ENCODE peak calls at places on chromosomes 3 and 15, in four cellular contexts. B is activated T-helper 9 cell treated with anti-CD3 and anti-CD28 coated beads, Interleukin-2, amount 50 U/mL, for 16 hours; F is RPMI8226; Z is psoas muscle. P is an unnamed sample.

GRCh38 chr15:77002436-77002835 is 7.5 kb downstream of the PSTPIP1 start:
- DNase-seq in Z (no peak), F (no peak), B (no peak), P (no peak)

GRCh38 chr3:64805248-64805647 is 117.4 kb upstream of the ADAMTS9 start:
- DNase-seq in Z (no peak), F (no peak), B (no peak), P (no peak)

GRCh38 chr3:141261472-141262171 is 30.0 kb downstream of the PXYLP1 start:
- DNase-seq in F (no peak), Z (no peak), B (no peak), P (no peak)

GRCh38 chr15:89822951-89823701 is 8.5 kb upstream of the ANPEP start:
- DNase-seq in Z (no peak), F (no peak), B (no peak), P (peak; percentile 82)

GRCh38 chr3:156554515-156554841 is 439 bp downstream of the SSR3 start:
- DNase-seq in B (no peak), Z (no peak), F (no peak), P (no peak)

GRCh38 chr15:61182955-61183354 is 46.1 kb downstream of the RORA start:
- DNase-seq in Z (no peak), F (peak; percentile 14), B (no peak), P (peak; percentile 23)

GRCh38 chr3:184299488-184300376 is 691 bp downstream of the PSMD2 start:
- DNase-seq in B (no peak), F (peak; percentile 23), Z (peak; percentile 23), P (peak; percentile 65)

GRCh38 chr3:52703356-52703755 is 2.2 kb downstream of the GLT8D1 start:
- DNase-seq in F (no peak), Z (no peak), B (no peak), P (no peak)

GRCh38 chr15:72724028-72724427 is 38.0 kb downstream of the BBS4 start:
- DNase-seq in Z (no peak), F (no peak), B (no peak), P (peak; percentile 29)

GRCh38 chr3:52350981-52351761 is 35.1 kb downstream of the DNAH1 start:
- DNase-seq in F (no peak), B (no peak), Z (peak; percentile 36), P (no peak)

GRCh38 chr15:79682851-79683288 is 213.9 kb downstream of the MTHFS start:
- DNase-seq in B (no peak), Z (no peak), F (no peak), P (peak; percentile 54)

GRCh38 chr15:51982013-51982769 is 10.6 kb upstream of the LEO1 start:
- DNase-seq in Z (peak; percentile 54), F (peak; percentile 89), B (no peak), P (peak; percentile 87)

GRCh38 chr15:66494262-66494661 is 3.3 kb downstream of the SNAPC5 start:
- DNase-seq in Z (no peak), F (no peak), B (no peak), P (no peak)

GRCh38 chr3:137061186-137061585 is 103.4 kb downstream of the IL20RB start:
- DNase-seq in Z (no peak), B (no peak), F (no peak), P (no peak)

GRCh38 chr3:134796313-134797079 is 1.4 kb downstream of the EPHB1 start:
- DNase-seq in F (no peak), B (no peak), Z (peak; percentile 65), P (peak; percentile 15)

GRCh38 chr3:55271549-55271948 is 215.6 kb downstream of the WNT5A start:
- DNase-seq in F (no peak), B (no peak), Z (no peak), P (no peak)

GRCh38 chr3:156782921-156783320 is 43.2 kb upstream of the LEKR1 start:
- DNase-seq in B (no peak), Z (no peak), F (no peak), P (no peak)

GRCh38 chr3:188284455-188285212 is 130.7 kb downstream of the LPP start:
- DNase-seq in Z (no peak), F (no peak), B (peak; percentile 26), P (no peak)

GRCh38 chr15:39587910-39588530 is 7.1 kb downstream of the THBS1 start:
- DNase-seq in B (no peak), Z (no peak), F (no peak), P (peak; percentile 20)

GRCh38 chr3:28476194-28476593 is 127.6 kb upstream of the AZI2 start:
- DNase-seq in F (peak; percentile 45), B (no peak), Z (no peak), P (peak; percentile 69)

GRCh38 chr15:79834496-79834895 is 62.3 kb downstream of the MTHFS start:
- DNase-seq in B (no peak), F (peak; percentile 82), Z (no peak), P (no peak)

GRCh38 chr3:36700537-36701248 is 63.7 kb downstream of the DCLK3 start:
- DNase-seq in Z (peak; percentile 70), F (peak; percentile 57), B (no peak), P (peak; percentile 80)

GRCh38 chr15:68620721-68621528 is 42.1 kb downstream of the CORO2B start:
- DNase-seq in F (no peak), Z (peak; percentile 95), B (no peak), P (peak; percentile 97)

GRCh38 chr15:77507911-77508310 is 87.2 kb downstream of the HMG20A start:
- DNase-seq in Z (peak; percentile 60), F (peak; percentile 45), B (no peak), P (peak; percentile 22)

GRCh38 chr3:58366699-58367098 is 34.0 kb downstream of the PXK start:
- DNase-seq in B (no peak), F (no peak), Z (no peak), P (peak; percentile 48)

GRCh38 chr3:186053954-186054353 is 54.9 kb downstream of the ETV5 start:
- DNase-seq in F (no peak), B (no peak), Z (no peak), P (peak; percentile 27)

GRCh38 chr3:79729096-79729495 is 38.7 kb downstream of the ROBO1 start:
- DNase-seq in Z (no peak), B (no peak), F (no peak), P (no peak)

GRCh38 chr3:62051506-62051905 is 321.8 kb downstream of the FEZF2 start:
- DNase-seq in B (no peak), F (no peak), Z (no peak), P (peak; percentile 41)

GRCh38 chr3:53948174-53948573 is 56.5 kb upstream of the SELENOK start:
- DNase-seq in F (no peak), Z (no peak), B (no peak), P (no peak)

GRCh38 chr3:52204337-52205073 is 6.5 kb downstream of the ALAS1 start:
- DNase-seq in F (no peak), B (no peak), Z (no peak), P (peak; percentile 35)